ENCODE peak calls at places on chromosomes 3 and 15, in four cellular contexts. K, W, C and V are unnamed samples.

GRCh38 chr3:172280406-172281051 is 167.7 kb downstream of the GHSR start:
- DNase-seq in K (peak; percentile 88), W (no peak), C (no peak), V (no peak)

GRCh38 chr15:68700395-68701123 is 120.1 kb downstream of the ANP32A start:
- DNase-seq in K (peak; percentile 66), W (no peak), C (peak; percentile 72), V (peak; percentile 54)

GRCh38 chr3:180802837-180803236 is 109.6 kb upstream of the FXR1 start:
- DNase-seq in K (peak; percentile 37), W (no peak), C (no peak), V (no peak)

GRCh38 chr15:31111091-31111647 is 9.6 kb upstream of the TRPM1 start:
- DNase-seq in K (no peak), W (no peak), C (no peak), V (no peak)

GRCh38 chr15:32730677-32731654 is 13.2 kb downstream of the GREM1 start:
- DNase-seq in K (peak; percentile 28), W (no peak), C (no peak), V (no peak)

GRCh38 chr3:180265551-180265950 is 228.8 kb upstream of the PEX5L start:
- DNase-seq in K (peak; percentile 34), W (no peak), C (no peak), V (no peak)

GRCh38 chr3:190117995-190118394 is 2.7 kb downstream of the P3H2 start:
- DNase-seq in K (no peak), W (no peak), C (no peak), V (no peak)

GRCh38 chr15:56351957-56352506 is 13.2 kb upstream of the TEX9 start:
- DNase-seq in K (no peak), W (no peak), C (no peak), V (no peak)

GRCh38 chr3:17935217-17935616 is 192.8 kb upstream of the TBC1D5 start:
- DNase-seq in K (peak; percentile 5), W (no peak), C (no peak), V (no peak)

GRCh38 chr3:141275032-141275422 is 43.4 kb downstream of the PXYLP1 start:
- DNase-seq in K (peak; percentile 24), W (no peak), C (no peak), V (no peak)

GRCh38 chr15:92944946-92945521 is 44.9 kb downstream of the CHD2 start:
- DNase-seq in K (no peak), W (no peak), C (no peak), V (no peak)

GRCh38 chr3:13718000-13718399 is 161.9 kb downstream of the WNT7A start:
- DNase-seq in K (no peak), W (no peak), C (no peak), V (no peak)

GRCh38 chr15:85504739-85505676 is 124.6 kb downstream of the AKAP13 start:
- DNase-seq in K (peak; percentile 84), W (no peak), C (no peak), V (no peak)

GRCh38 chr3:111831840-111832239 is 27.2 kb upstream of the PHLDB2 start:
- DNase-seq in K (no peak), W (no peak), C (no peak), V (no peak)

GRCh38 chr15:52642386-52643361 is 36.5 kb downstream of the ATOSA start:
- DNase-seq in K (peak; percentile 64), W (no peak), C (no peak), V (no peak)

GRCh38 chr3:126527006-126527405 is 3.1 kb downstream of the CHST13 start:
- DNase-seq in K (no peak), W (no peak), C (no peak), V (no peak)

GRCh38 chr15:69324031-69324430 is 25.3 kb downstream of the PAQR5 start:
- DNase-seq in K (no peak), W (no peak), C (no peak), V (no peak)

GRCh38 chr3:140552898-140553297 is 125.0 kb upstream of the TRIM42 start:
- DNase-seq in K (no peak), W (no peak), C (no peak), V (no peak)